ENCODE peak calls at places on chromosomes 13 and 19, in seven cellular contexts. R is HAP-1; P is transverse colon; G is activated gamma-delta T cell treated with anti-CD3 and anti-CD28 coated beads, Interleukin-2, amount 50 U/mL, for 16 hours; I is T follicular helper cell; Z is thoracic aorta; Q is NCI-H345. D is an unnamed sample.

GRCh38 chr13:87393358-87393757 is 277.8 kb upstream of the SLITRK5 start:
- DNase-seq in Z (no peak), G (no peak), R (no peak), I (no peak), Q (no peak), P (no peak), D (no peak)

GRCh38 chr13:80755925-80756324 is 415.0 kb upstream of the SPRY2 start:
- DNase-seq in Z (no peak), Q (peak), P (no peak), R (no peak), I (no peak), G (no peak), D (peak)

GRCh38 chr19:40237791-40238190 is 11.3 kb upstream of the CCNP start:
- DNase-seq in P (no peak), I (no peak), R (no peak), Z (no peak), G (no peak), Q (no peak), D (no peak)

GRCh38 chr19:50368649-50369570 is 3.5 kb upstream of the NAPSA start:
- DNase-seq in Z (peak), R (peak), Q (peak), G (peak), P (peak), I (peak), D (peak)

GRCh38 chr19:48290341-48290922 is 20.6 kb downstream of the ZNF114 start:
- DNase-seq in P (no peak), I (no peak), G (no peak), Q (no peak), Z (no peak), R (no peak), D (peak)

GRCh38 chr19:51473009-51473707 is 5.2 kb upstream of the CEACAM18 start:
- DNase-seq in Q (peak), G (peak), P (peak), Z (peak), R (peak), I (peak), D (peak)

GRCh38 chr19:38270587-38271167 is 6.3 kb downstream of the SPINT2 start:
- DNase-seq in P (no peak), I (no peak), G (no peak), Z (no peak), Q (no peak), R (no peak), D (no peak)

GRCh38 chr13:42592915-42593718 is 19.2 kb downstream of the TNFSF11 start:
- DNase-seq in Q (no peak), G (no peak), P (no peak), Z (no peak), I (no peak), R (peak), D (no peak)

GRCh38 chr19:12954150-12954962 is 2.7 kb downstream of the GADD45GIP1 start:
- DNase-seq in Z (no peak), G (no peak), P (no peak), I (no peak), R (no peak), Q (no peak), D (no peak)

D was measured in hepatocyte.